ENCODE peak calls at places on chromosome 2, in four cellular contexts. J is fibroblast of lung; W is naive thymus-derived CD4-positive, alpha-beta T cell; N is adipocyte. V is an unnamed sample.

GRCh38 chr2:28681216-28681981 is 70.2 kb upstream of the PPP1CB start:
- DNase-seq in N (peak; percentile 12), J (peak; percentile 79), W (peak; percentile 37), V (peak; percentile 73)

GRCh38 chr2:677056-677949 is at the start of gene TMEM18:
- DNase-seq in J (peak; percentile 97), W (peak; percentile 97), N (peak; percentile 100), V (peak; percentile 98)

GRCh38 chr2:46298522-46299351 is 1.5 kb downstream of the EPAS1 start:
- DNase-seq in W (no peak), J (peak; percentile 39), N (peak; percentile 68), V (no peak)

GRCh38 chr2:226118471-226119429 is 680.9 kb downstream of the IRS1 start:
- DNase-seq in W (no peak), N (peak; percentile 97), J (peak; percentile 94), V (no peak)

GRCh38 chr2:19979932-19980331 is 10.0 kb downstream of the WDR35 start:
- DNase-seq in N (no peak), J (no peak), W (no peak), V (no peak)

GRCh38 chr2:207836526-207837133 is 66.9 kb upstream of the FZD5 start:
- DNase-seq in N (peak; percentile 31), W (no peak), J (peak; percentile 38), V (no peak)

GRCh38 chr2:191838526-191838925 is 8.4 kb downstream of the CAVIN2 start:
- DNase-seq in J (no peak), W (no peak), N (no peak), V (no peak)

GRCh38 chr2:217393585-217394032 is 533.7 kb upstream of the TNP1 start:
- DNase-seq in J (peak; percentile 97), W (no peak), N (peak; percentile 63), V (no peak)

GRCh38 chr2:200318940-200319435 is 12.5 kb downstream of the SPATS2L start:
- DNase-seq in N (no peak), J (no peak), W (no peak), V (no peak)
- H3K4me1 ChIP-seq in N (peaks cover 54% of the 10 kb centered on the region), J (peaks cover 22% of the 10 kb centered on the region), W (no peaks in the 10 kb centered on the region), V (no peaks in the 10 kb centered on the region)

GRCh38 chr2:70518557-70518956 is 35.1 kb downstream of the TGFA start:
- DNase-seq in W (no peak), N (no peak), J (no peak), V (no peak)
- H3K4me1 ChIP-seq in W (peaks cover 5% of the 10 kb centered on the region), N (peaks cover 16% of the 10 kb centered on the region), J (no peaks in the 10 kb centered on the region), V (peaks cover 7% of the 10 kb centered on the region)

GRCh38 chr2:96105152-96105915 is 11.0 kb downstream of the ADRA2B start:
- DNase-seq in N (no peak), J (no peak), W (no peak), V (no peak)
- H3K4me1 ChIP-seq in N (peaks cover 11% of the 10 kb centered on the region), J (no peaks in the 10 kb centered on the region), W (no peaks in the 10 kb centered on the region), V (no peaks in the 10 kb centered on the region)

GRCh38 chr2:201244829-201245228 is 15.5 kb upstream of the CASP8 start:
- DNase-seq in N (no peak), J (no peak), W (no peak), V (no peak)
- H3K4me1 ChIP-seq in N (peaks cover 21% of the 10 kb centered on the region), J (peaks cover 3% of the 10 kb centered on the region), W (peaks cover 4% of the 10 kb centered on the region), V (peaks cover 21% of the 10 kb centered on the region)

V was measured in CD8-positive, alpha-beta memory T cell.